ENCODE peak calls at places on chromosomes 11 and 22, in four cellular contexts. I is adrenal gland, U is amygdala, K is HepG2. F is an unnamed sample.

GRCh38 chr22:35783943-35784614 is 66.4 kb downstream of the APOL5 start:
- DNase-seq in K (no peak), U (no peak), I (no peak), F (no peak)

GRCh38 chr11:19519912-19520641 is 192.6 kb upstream of the NAV2 start:
- DNase-seq in K (no peak), U (peak), I (no peak), F (no peak)

GRCh38 chr11:16815047-16815767 is 76.8 kb downstream of the C11orf58 start:
- DNase-seq in I (peak), K (no peak), U (peak), F (no peak)

GRCh38 chr11:66886671-66887221 is 29.9 kb downstream of the LRFN4 start:
- DNase-seq in U (no peak), K (no peak), I (no peak), F (no peak)

GRCh38 chr11:126410649-126411048 is 55.2 kb downstream of the ST3GAL4 start:
- DNase-seq in I (no peak), U (no peak), K (no peak), F (no peak)

GRCh38 chr11:114822038-114822437 is 143.7 kb downstream of the NXPE2 start:
- DNase-seq in U (no peak), K (no peak), I (no peak), F (no peak)

GRCh38 chr11:112346586-112346985 is 85.9 kb upstream of the PLET1 start:
- DNase-seq in U (no peak), I (no peak), K (no peak), F (peak)

GRCh38 chr22:42357634-42358296 is 74.4 kb downstream of the NFAM1 start:
- DNase-seq in K (no peak), U (no peak), I (no peak), F (no peak)

GRCh38 chr22:42300286-42301071 is 30.0 kb upstream of the TCF20 start:
- DNase-seq in I (no peak), K (no peak), U (no peak), F (peak)